ENCODE peak calls at places on chromosomes 13 and 19, in eight cellular contexts. One of them, this sample, is unnamed.

GRCh38 chr13:100100115-100100879 is 11.4 kb downstream of the PCCA start:
- DNase-seq in astrocyte of the cerebellum: peak
- DNase-seq in gastrocnemius medialis: no peak
- DNase-seq in tibial artery: no peak
- DNase-seq in endodermal cell: no peak
- DNase-seq in fibroblast of the aortic adventitia: peak
- DNase-seq in thoracic aorta: no peak
- DNase-seq in cardiac muscle cell: peak
- DNase-seq in this sample: no peak

GRCh38 chr19:49133621-49134454 is 14.5 kb downstream of the PPFIA3 start:
- DNase-seq in fibroblast of the aortic adventitia: peak
- DNase-seq in gastrocnemius medialis: no peak
- DNase-seq in endodermal cell: peak
- DNase-seq in astrocyte of the cerebellum: no peak
- DNase-seq in cardiac muscle cell: peak
- DNase-seq in thoracic aorta: no peak
- DNase-seq in tibial artery: no peak
- DNase-seq in this sample: peak

GRCh38 chr13:74200081-74200480 is 65.9 kb upstream of the KLF12 start:
- DNase-seq in tibial artery: no peak
- DNase-seq in fibroblast of the aortic adventitia: no peak
- DNase-seq in gastrocnemius medialis: no peak
- DNase-seq in endodermal cell: no peak
- DNase-seq in thoracic aorta: no peak
- DNase-seq in astrocyte of the cerebellum: no peak
- DNase-seq in cardiac muscle cell: no peak
- DNase-seq in this sample: no peak

GRCh38 chr19:29681422-29682235 is 16.4 kb downstream of the PLEKHF1 start:
- DNase-seq in gastrocnemius medialis: no peak
- DNase-seq in endodermal cell: no peak
- DNase-seq in astrocyte of the cerebellum: no peak
- DNase-seq in thoracic aorta: no peak
- DNase-seq in fibroblast of the aortic adventitia: peak
- DNase-seq in tibial artery: peak
- DNase-seq in cardiac muscle cell: peak
- DNase-seq in this sample: no peak

GRCh38 chr19:48271531-48272151 is 1.8 kb downstream of the ZNF114 start:
- DNase-seq in gastrocnemius medialis: no peak
- DNase-seq in astrocyte of the cerebellum: no peak
- DNase-seq in thoracic aorta: no peak
- DNase-seq in endodermal cell: peak
- DNase-seq in fibroblast of the aortic adventitia: peak
- DNase-seq in tibial artery: no peak
- DNase-seq in cardiac muscle cell: peak
- DNase-seq in this sample: peak

GRCh38 chr19:24054044-24054935 is 32.7 kb upstream of the ZNF254 start:
- DNase-seq in cardiac muscle cell: peak
- DNase-seq in astrocyte of the cerebellum: peak
- DNase-seq in gastrocnemius medialis: no peak
- DNase-seq in tibial artery: no peak
- DNase-seq in fibroblast of the aortic adventitia: peak
- DNase-seq in thoracic aorta: no peak
- DNase-seq in endodermal cell: no peak
- DNase-seq in this sample: no peak

GRCh38 chr19:35828694-35829301 is 16.2 kb upstream of the PRODH2 start:
- DNase-seq in tibial artery: no peak
- DNase-seq in endodermal cell: peak
- DNase-seq in gastrocnemius medialis: no peak
- DNase-seq in astrocyte of the cerebellum: peak
- DNase-seq in thoracic aorta: no peak
- DNase-seq in cardiac muscle cell: peak
- DNase-seq in fibroblast of the aortic adventitia: peak
- DNase-seq in this sample: peak

GRCh38 chr13:99498304-99499161 is 2.7 kb upstream of the TM9SF2 start:
- DNase-seq in cardiac muscle cell: peak
- DNase-seq in tibial artery: peak
- DNase-seq in fibroblast of the aortic adventitia: peak
- DNase-seq in gastrocnemius medialis: peak
- DNase-seq in astrocyte of the cerebellum: peak
- DNase-seq in thoracic aorta: peak
- DNase-seq in endodermal cell: peak
- DNase-seq in this sample: peak

GRCh38 chr19:54630784-54631183 is 500 bp downstream of the LILRB1 start:
- DNase-seq in cardiac muscle cell: no peak
- DNase-seq in fibroblast of the aortic adventitia: no peak
- DNase-seq in endodermal cell: no peak
- DNase-seq in astrocyte of the cerebellum: no peak
- DNase-seq in thoracic aorta: no peak
- DNase-seq in tibial artery: no peak
- DNase-seq in gastrocnemius medialis: no peak
- DNase-seq in this sample: no peak

GRCh38 chr13:31927219-31927653 is 104.3 kb upstream of the FRY start:
- DNase-seq in fibroblast of the aortic adventitia: no peak
- DNase-seq in cardiac muscle cell: no peak
- DNase-seq in thoracic aorta: no peak
- DNase-seq in tibial artery: no peak
- DNase-seq in endodermal cell: peak
- DNase-seq in astrocyte of the cerebellum: no peak
- DNase-seq in gastrocnemius medialis: no peak
- DNase-seq in this sample: no peak

GRCh38 chr13:101711307-101712025 is 259.0 kb downstream of the ITGBL1 start:
- DNase-seq in tibial artery: no peak
- DNase-seq in gastrocnemius medialis: no peak
- DNase-seq in cardiac muscle cell: no peak
- DNase-seq in thoracic aorta: no peak
- DNase-seq in astrocyte of the cerebellum: no peak
- DNase-seq in fibroblast of the aortic adventitia: no peak
- DNase-seq in endodermal cell: no peak
- DNase-seq in this sample: no peak

GRCh38 chr19:13890136-13890535 is 13.2 kb downstream of the NANOS3 start:
- DNase-seq in endodermal cell: no peak
- DNase-seq in thoracic aorta: no peak
- DNase-seq in gastrocnemius medialis: no peak
- DNase-seq in fibroblast of the aortic adventitia: no peak
- DNase-seq in astrocyte of the cerebellum: no peak
- DNase-seq in cardiac muscle cell: no peak
- DNase-seq in tibial artery: no peak
- DNase-seq in this sample: no peak

GRCh38 chr13:110628477-110628793 is 13.1 kb downstream of the NAXD start:
- DNase-seq in gastrocnemius medialis: no peak
- DNase-seq in astrocyte of the cerebellum: no peak
- DNase-seq in endodermal cell: peak
- DNase-seq in fibroblast of the aortic adventitia: peak
- DNase-seq in cardiac muscle cell: peak
- DNase-seq in tibial artery: no peak
- DNase-seq in thoracic aorta: no peak
- DNase-seq in this sample: no peak

GRCh38 chr13:111517641-111518010 is 197.2 kb downstream of the TEX29 start:
- DNase-seq in thoracic aorta: no peak
- DNase-seq in fibroblast of the aortic adventitia: no peak
- DNase-seq in astrocyte of the cerebellum: no peak
- DNase-seq in endodermal cell: no peak
- DNase-seq in gastrocnemius medialis: no peak
- DNase-seq in tibial artery: no peak
- DNase-seq in cardiac muscle cell: no peak
- DNase-seq in this sample: peak

GRCh38 chr13:30744056-30744684 is 8.8 kb downstream of the ALOX5AP start:
- DNase-seq in thoracic aorta: no peak
- DNase-seq in cardiac muscle cell: no peak
- DNase-seq in endodermal cell: no peak
- DNase-seq in tibial artery: no peak
- DNase-seq in astrocyte of the cerebellum: no peak
- DNase-seq in gastrocnemius medialis: no peak
- DNase-seq in fibroblast of the aortic adventitia: no peak
- DNase-seq in this sample: no peak

GRCh38 chr13:73039201-73040108 is 19.4 kb upstream of the KLF5 start:
- DNase-seq in tibial artery: no peak
- DNase-seq in endodermal cell: peak
- DNase-seq in astrocyte of the cerebellum: no peak
- DNase-seq in thoracic aorta: no peak
- DNase-seq in cardiac muscle cell: peak
- DNase-seq in gastrocnemius medialis: no peak
- DNase-seq in fibroblast of the aortic adventitia: no peak
- DNase-seq in this sample: no peak

GRCh38 chr13:77919351-77920294 is 992 bp upstream of the EDNRB start:
- DNase-seq in tibial artery: no peak
- DNase-seq in fibroblast of the aortic adventitia: peak
- DNase-seq in cardiac muscle cell: peak
- DNase-seq in astrocyte of the cerebellum: no peak
- DNase-seq in gastrocnemius medialis: peak
- DNase-seq in endodermal cell: peak
- DNase-seq in thoracic aorta: no peak
- DNase-seq in this sample: peak

DNA sequence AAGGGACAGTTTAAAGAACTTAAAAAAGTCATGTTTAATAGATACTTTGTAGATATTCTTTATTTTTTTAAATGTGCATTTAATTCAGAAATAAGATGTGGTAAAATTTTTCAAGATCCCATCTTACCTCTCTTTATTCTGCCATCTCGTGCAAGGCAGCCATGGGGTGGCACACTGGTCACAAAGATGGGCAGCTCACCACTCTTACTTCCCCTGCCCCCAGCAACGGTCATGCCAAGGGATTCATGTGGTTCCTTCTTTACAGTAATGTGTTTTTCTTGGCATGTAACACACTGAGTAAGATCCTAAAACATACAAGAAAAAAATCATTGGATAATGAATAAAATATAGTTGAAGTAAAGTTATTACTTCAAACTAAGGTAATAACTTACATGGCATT is 64.2 kb downstream of the LNX2 start:
- DNase-seq in tibial artery: peak
- DNase-seq in astrocyte of the cerebellum: peak
- DNase-seq in cardiac muscle cell: peak
- DNase-seq in fibroblast of the aortic adventitia: peak
- DNase-seq in endodermal cell: no peak
- DNase-seq in thoracic aorta: no peak
- DNase-seq in gastrocnemius medialis: no peak
- DNase-seq in this sample: peak
- TF ChIP-seq CTCF in tibial artery: peak
- TF ChIP-seq CTCF in astrocyte of the cerebellum: peak
- TF ChIP-seq CTCF in cardiac muscle cell: peak
- TF ChIP-seq CTCF in fibroblast of the aortic adventitia: peak
- TF ChIP-seq CTCF in endodermal cell: no peak
- TF ChIP-seq CTCF in thoracic aorta: no peak
- TF ChIP-seq CTCF in gastrocnemius medialis: peak
- TF ChIP-seq CTCF in this sample: peak

GRCh38 chr19:5290336-5291262 is 50.0 kb downstream of the PTPRS start:
- DNase-seq in fibroblast of the aortic adventitia: no peak
- DNase-seq in gastrocnemius medialis: no peak
- DNase-seq in endodermal cell: no peak
- DNase-seq in astrocyte of the cerebellum: no peak
- DNase-seq in thoracic aorta: no peak
- DNase-seq in cardiac muscle cell: no peak
- DNase-seq in tibial artery: no peak
- DNase-seq in this sample: no peak

GRCh38 chr19:5291588-5292193 is 48.9 kb downstream of the PTPRS start:
- DNase-seq in fibroblast of the aortic adventitia: no peak
- DNase-seq in endodermal cell: no peak
- DNase-seq in thoracic aorta: no peak
- DNase-seq in gastrocnemius medialis: no peak
- DNase-seq in astrocyte of the cerebellum: no peak
- DNase-seq in cardiac muscle cell: no peak
- DNase-seq in tibial artery: no peak
- DNase-seq in this sample: no peak

GRCh38 chr19:5287066-5287465 is 53.5 kb downstream of the PTPRS start:
- DNase-seq in astrocyte of the cerebellum: no peak
- DNase-seq in endodermal cell: no peak
- DNase-seq in fibroblast of the aortic adventitia: no peak
- DNase-seq in gastrocnemius medialis: no peak
- DNase-seq in tibial artery: no peak
- DNase-seq in thoracic aorta: no peak
- DNase-seq in cardiac muscle cell: no peak
- DNase-seq in this sample: no peak

GRCh38 chr19:5288347-5288739 is 52.3 kb downstream of the PTPRS start:
- DNase-seq in tibial artery: no peak
- DNase-seq in astrocyte of the cerebellum: no peak
- DNase-seq in fibroblast of the aortic adventitia: peak
- DNase-seq in gastrocnemius medialis: no peak
- DNase-seq in cardiac muscle cell: no peak
- DNase-seq in endodermal cell: no peak
- DNase-seq in thoracic aorta: no peak
- DNase-seq in this sample: no peak

DNA sequence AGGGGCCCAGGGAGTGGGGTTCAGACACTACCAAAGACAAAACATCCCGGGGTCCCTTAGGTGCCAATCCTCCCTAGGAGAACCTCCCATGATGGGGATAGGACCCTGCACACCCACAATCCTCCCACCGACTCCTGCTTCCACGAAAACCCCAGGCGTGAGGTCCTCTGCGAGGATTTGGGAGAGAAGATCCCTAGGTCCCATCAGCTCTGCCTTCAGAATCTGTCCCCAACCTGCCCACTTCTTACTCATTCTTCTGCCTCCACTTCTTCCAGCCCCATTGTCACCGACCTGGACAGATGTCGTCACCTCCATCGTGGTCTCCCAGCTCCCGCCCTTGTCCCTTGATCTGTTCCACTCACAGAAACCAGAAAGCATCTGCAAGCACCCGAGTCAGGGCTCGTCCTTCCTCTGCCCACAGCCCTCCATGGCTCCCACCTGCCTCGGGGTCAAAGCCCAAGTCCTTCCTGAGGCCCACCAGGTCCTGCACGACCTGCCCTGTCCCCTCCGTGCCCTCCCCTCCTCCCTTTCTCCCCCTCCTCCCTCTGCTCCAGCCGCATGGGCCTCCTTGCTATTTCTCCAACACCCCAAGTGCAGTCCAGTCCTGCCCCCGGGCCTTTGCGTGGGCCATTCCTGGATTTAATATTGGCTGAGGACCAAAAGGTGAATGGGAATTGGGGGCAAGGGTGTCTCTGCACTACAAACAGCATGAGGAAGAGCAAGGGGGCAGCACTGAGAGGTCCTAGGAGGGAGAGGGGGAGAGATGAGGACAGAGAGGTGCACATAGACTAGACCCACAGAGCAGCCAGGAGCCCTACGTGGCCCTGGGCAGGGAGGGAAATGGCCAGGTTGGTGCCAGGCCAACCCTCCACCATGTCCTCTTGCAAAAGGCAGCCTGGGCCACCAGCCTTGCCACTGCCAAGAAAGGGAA is 51.3 kb downstream of the PTPRS start:
- DNase-seq in gastrocnemius medialis: no peak
- DNase-seq in endodermal cell: peak
- DNase-seq in thoracic aorta: no peak
- DNase-seq in astrocyte of the cerebellum: no peak
- DNase-seq in tibial artery: no peak
- DNase-seq in cardiac muscle cell: no peak
- DNase-seq in fibroblast of the aortic adventitia: no peak
- DNase-seq in this sample: no peak
- H3K4me3 ChIP-seq in gastrocnemius medialis: no peak
- H3K4me3 ChIP-seq in endodermal cell: no peak
- H3K4me3 ChIP-seq in thoracic aorta: no peak
- H3K4me3 ChIP-seq in astrocyte of the cerebellum: no peak
- H3K4me3 ChIP-seq in tibial artery: no peak
- H3K4me3 ChIP-seq in cardiac muscle cell: no peak
- H3K4me3 ChIP-seq in fibroblast of the aortic adventitia: no peak
- H3K4me3 ChIP-seq in this sample: no peak

GRCh38 chr19:18097993-18098890 is 664 bp downstream of the MAST3 start:
- DNase-seq in endodermal cell: no peak
- DNase-seq in fibroblast of the aortic adventitia: no peak
- DNase-seq in astrocyte of the cerebellum: no peak
- DNase-seq in tibial artery: no peak
- DNase-seq in gastrocnemius medialis: no peak
- DNase-seq in cardiac muscle cell: no peak
- DNase-seq in thoracic aorta: no peak
- DNase-seq in this sample: no peak
- TF ChIP-seq CTCF in endodermal cell: no peak
- TF ChIP-seq CTCF in fibroblast of the aortic adventitia: no peak
- TF ChIP-seq CTCF in astrocyte of the cerebellum: no peak
- TF ChIP-seq CTCF in tibial artery: no peak
- TF ChIP-seq CTCF in gastrocnemius medialis: no peak
- TF ChIP-seq CTCF in cardiac muscle cell: no peak
- TF ChIP-seq CTCF in thoracic aorta: no peak
- TF ChIP-seq CTCF in this sample: no peak

GRCh38 chr19:52923782-52924593 is 760 bp upstream of the ZNF888 start:
- DNase-seq in tibial artery: peak
- DNase-seq in fibroblast of the aortic adventitia: peak
- DNase-seq in cardiac muscle cell: peak
- DNase-seq in astrocyte of the cerebellum: no peak
- DNase-seq in gastrocnemius medialis: no peak
- DNase-seq in thoracic aorta: peak
- DNase-seq in endodermal cell: peak
- DNase-seq in this sample: peak
- H3K4me3 ChIP-seq in tibial artery: peak
- H3K4me3 ChIP-seq in fibroblast of the aortic adventitia: peak
- H3K4me3 ChIP-seq in cardiac muscle cell: peak
- H3K4me3 ChIP-seq in astrocyte of the cerebellum: peak
- H3K4me3 ChIP-seq in gastrocnemius medialis: peak
- H3K4me3 ChIP-seq in thoracic aorta: peak
- H3K4me3 ChIP-seq in endodermal cell: peak
- H3K4me3 ChIP-seq in this sample: peak